ENCODE peak calls at places on chromosomes 16 and 17, in eight cellular contexts. C is PC-3, P is brain microvascular endothelial cell, S is neural progenitor cell, Q is GM23338, J is heart left ventricle, L is H9, Z is AG04450. I is an unnamed sample.

GRCh38 chr17:68289473-68289872 is 1.5 kb downstream of the SLC16A6 start:
- DNase-seq in C (peak; percentile 64), P (no peak), S (no peak), Q (no peak), J (no peak), L (no peak), Z (no peak), I (no peak)

GRCh38 chr17:78556812-78557211 is 20.4 kb downstream of the DNAH17 start:
- DNase-seq in C (no peak), P (no peak), S (no peak), Q (no peak), J (no peak), L (no peak), Z (no peak), I (no peak)

GRCh38 chr16:71900336-71900735 is 5.0 kb downstream of the IST1 start:
- DNase-seq in C (no peak), P (no peak), S (no peak), Q (peak; percentile 21), J (no peak), L (no peak), Z (no peak), I (no peak)

GRCh38 chr16:50696575-50697420 is 3.4 kb downstream of the NOD2 start:
- DNase-seq in C (peak; percentile 42), P (peak; percentile 64), S (no peak), Q (no peak), J (peak; percentile 90), L (no peak), Z (no peak), I (peak; percentile 79)

GRCh38 chr16:63623551-63624039 is 1498.3 kb downstream of the CDH11 start:
- DNase-seq in C (no peak), P (no peak), S (no peak), Q (no peak), J (no peak), L (no peak), Z (no peak), I (no peak)

GRCh38 chr16:54287758-54288591 is 1.4 kb upstream of the IRX3 start:
- DNase-seq in C (no peak), P (no peak), S (peak; percentile 57), Q (peak; percentile 30), J (no peak), L (peak; percentile 39), Z (no peak), I (no peak)

GRCh38 chr16:23597003-23597756 is 1.1 kb upstream of the NDUFAB1 start:
- DNase-seq in C (peak; percentile 20), P (no peak), S (peak; percentile 78), Q (peak; percentile 77), J (peak; percentile 56), L (peak; percentile 79), Z (no peak), I (no peak)

GRCh38 chr17:47862621-47863440 is 11.9 kb upstream of the SP6 start:
- DNase-seq in C (peak; percentile 93), P (peak; percentile 67), S (no peak), Q (no peak), J (no peak), L (no peak), Z (peak; percentile 68), I (peak; percentile 80)

GRCh38 chr16:84555418-84556196 is 51.1 kb upstream of the MEAK7 start:
- DNase-seq in C (peak; percentile 17), P (no peak), S (peak; percentile 60), Q (peak; percentile 67), J (no peak), L (no peak), Z (no peak), I (no peak)

GRCh38 chr16:73043828-73044493 is 4.0 kb downstream of the ZFHX3 start:
- DNase-seq in C (no peak), P (peak; percentile 69), S (no peak), Q (no peak), J (no peak), L (no peak), Z (no peak), I (no peak)

GRCh38 chr17:35028531-35029262 is 34.8 kb downstream of the RFFL start:
- DNase-seq in C (peak; percentile 39), P (no peak), S (no peak), Q (no peak), J (no peak), L (no peak), Z (no peak), I (no peak)

GRCh38 chr17:74282587-74283370 is 8.7 kb downstream of the DNAI2 start:
- DNase-seq in C (peak; percentile 77), P (no peak), S (no peak), Q (no peak), J (no peak), L (no peak), Z (no peak), I (peak; percentile 65)

GRCh38 chr17:28711723-28712036 is at the start of gene PROCA1:
- DNase-seq in C (no peak), P (no peak), S (no peak), Q (peak; percentile 81), J (no peak), L (no peak), Z (no peak), I (no peak)

GRCh38 chr16:50960517-50961202 is 190.4 kb downstream of the SALL1 start:
- DNase-seq in C (no peak), P (no peak), S (peak; percentile 26), Q (peak; percentile 28), J (no peak), L (peak; percentile 43), Z (no peak), I (no peak)

GRCh38 chr17:869567-870530 is 87.7 kb downstream of the MRM3 start:
- DNase-seq in C (peak; percentile 86), P (peak; percentile 37), S (no peak), Q (no peak), J (peak; percentile 52), L (no peak), Z (no peak), I (peak; percentile 95)

GRCh38 chr17:71349908-71350600 is 770.8 kb upstream of the SOX9 start:
- DNase-seq in C (no peak), P (peak; percentile 6), S (no peak), Q (no peak), J (no peak), L (no peak), Z (no peak), I (no peak)

GRCh38 chr16:57184890-57185445 is 871 bp downstream of the PSME3IP1 start:
- DNase-seq in C (no peak), P (no peak), S (peak; percentile 14), Q (peak; percentile 24), J (no peak), L (no peak), Z (no peak), I (no peak)

GRCh38 chr17:19418312-19418992 is 7.4 kb downstream of the RNF112 start:
- DNase-seq in C (peak; percentile 56), P (peak; percentile 45), S (no peak), Q (no peak), J (no peak), L (peak; percentile 48), Z (no peak), I (no peak)

GRCh38 chr17:48814504-48814903 is 2.5 kb downstream of the TTLL6 start:
- DNase-seq in C (peak; percentile 85), P (peak; percentile 26), S (peak; percentile 80), Q (peak; percentile 88), J (peak; percentile 52), L (peak; percentile 81), Z (no peak), I (peak; percentile 80)

GRCh38 chr17:61302911-61303310 is 96.7 kb upstream of the TBX2 start:
- DNase-seq in C (no peak), P (no peak), S (no peak), Q (no peak), J (no peak), L (no peak), Z (no peak), I (no peak)

GRCh38 chr17:44518032-44518431 is 14.8 kb upstream of the GPATCH8 start:
- DNase-seq in C (no peak), P (no peak), S (no peak), Q (no peak), J (no peak), L (no peak), Z (no peak), I (no peak)

DNA sequence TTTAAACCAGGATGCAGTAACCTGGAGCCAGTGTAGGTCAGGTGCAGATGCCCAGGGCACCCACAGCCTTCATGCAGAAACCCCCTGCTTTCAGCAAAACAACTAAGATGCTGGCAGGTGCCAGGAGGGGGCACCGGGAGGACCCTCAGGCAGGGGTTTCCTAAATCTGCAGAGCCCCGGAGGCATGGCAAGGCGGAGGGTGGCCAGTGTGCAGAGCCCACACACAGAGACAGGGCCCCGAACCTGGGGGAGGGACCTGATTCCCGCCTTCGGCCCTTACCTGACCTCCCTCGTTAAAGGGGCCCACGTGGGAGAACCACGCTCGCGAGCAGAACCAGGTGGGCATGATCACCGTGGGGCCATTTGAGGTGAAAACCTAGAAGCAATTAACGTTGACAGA is 114.0 kb upstream of the METRNL start:
- DNase-seq in C (no peak), P (no peak), S (no peak), Q (no peak), J (no peak), L (peak; percentile 27), Z (no peak), I (no peak)
- H3K27ac ChIP-seq in C (no peak overlapping the region), P (no peak overlapping the region), S (no peak overlapping the region), Q (no peak overlapping the region), J (no peak overlapping the region), L (no peak overlapping the region), Z (no peak overlapping the region), I (no peak overlapping the region)

GRCh38 chr17:40340880-40341807 is 23.4 kb downstream of the GJD3 start:
- DNase-seq in C (peak; percentile 74), P (peak; percentile 84), S (peak; percentile 85), Q (peak; percentile 91), J (peak; percentile 98), L (peak; percentile 93), Z (no peak), I (peak; percentile 68)
- TF ChIP-seq CTCF in C (no peak), P (peak; percentile 21), S (no peak), Q (no peak), J (peak; percentile 11), L (no peak), Z (no peak), I (no peak)

GRCh38 chr16:67481561-67482259 is 753 bp upstream of the ATP6V0D1 start:
- DNase-seq in C (no peak), P (no peak), S (no peak), Q (peak; percentile 41), J (peak; percentile 60), L (no peak), Z (no peak), I (no peak)

GRCh38 chr16:67483731-67484525 is 581 bp upstream of the AGRP start:
- DNase-seq in C (no peak), P (no peak), S (no peak), Q (no peak), J (no peak), L (no peak), Z (no peak), I (no peak)

GRCh38 chr16:67482260-67482924 is 955 bp downstream of the AGRP start:
- DNase-seq in C (no peak), P (no peak), S (no peak), Q (no peak), J (no peak), L (no peak), Z (no peak), I (no peak)

GRCh38 chr16:67480833-67481560 is at the start of gene ATP6V0D1:
- DNase-seq in C (peak; percentile 97), P (peak; percentile 95), S (peak; percentile 99), Q (peak; percentile 99), J (peak; percentile 98), L (peak; percentile 98), Z (peak; percentile 96), I (peak; percentile 97)

GRCh38 chr16:67483150-67483549 is at the start of gene AGRP:
- DNase-seq in C (no peak), P (no peak), S (no peak), Q (no peak), J (no peak), L (no peak), Z (no peak), I (no peak)
- H3K27ac ChIP-seq in C (no peak within 1 kb of the TSS), P (no peak within 1 kb of the TSS), S (no peak within 1 kb of the TSS), Q (no peak within 1 kb of the TSS), J (no peak within 1 kb of the TSS), L (no peak within 1 kb of the TSS), Z (no peak within 1 kb of the TSS), I (peak within 1 kb of the TSS; percentile 83)

GRCh38 chr16:3915438-3916250 is 35.1 kb upstream of the CREBBP start:
- DNase-seq in C (no peak), P (no peak), S (no peak), Q (no peak), J (no peak), L (no peak), Z (no peak), I (no peak)
- TF ChIP-seq CTCF in C (no peak), P (no peak), S (no peak), Q (no peak), J (no peak), L (no peak), Z (no peak), I (no peak)

I was measured in RWPE1.